ENCODE peak calls at places on chromosome 6, in four cellular contexts. M is suprapubic skin, U is heart left ventricle, Q is iPS DF 6.9. B is an unnamed sample.

GRCh38 chr6:49269190-49269589 is 193.9 kb downstream of the MMUT start:
- DNase-seq in M (no peak), U (no peak), Q (no peak), B (no peak)

GRCh38 chr6:99603421-99604160 is 3.0 kb upstream of the PRDM13 start:
- DNase-seq in M (no peak), U (no peak), Q (no peak), B (no peak)

GRCh38 chr6:119887671-119888070 is 538.1 kb upstream of the MAN1A1 start:
- DNase-seq in M (no peak), U (no peak), Q (no peak), B (no peak)

GRCh38 chr6:140436023-140436811 is 1061.8 kb upstream of the CITED2 start:
- DNase-seq in M (no peak), U (no peak), Q (no peak), B (peak; percentile 72)

GRCh38 chr6:150514806-150515362 is 84.8 kb upstream of the PLEKHG1 start:
- DNase-seq in M (no peak), U (no peak), Q (no peak), B (no peak)

GRCh38 chr6:106490974-106491373 is 130.5 kb downstream of the CRYBG1 start:
- DNase-seq in M (no peak), U (no peak), Q (no peak), B (no peak)

GRCh38 chr6:41939848-41940758 is 1.5 kb downstream of the CCND3 start:
- DNase-seq in M (no peak), U (no peak), Q (no peak), B (no peak)

GRCh38 chr6:150632785-150633465 is 33.2 kb downstream of the PLEKHG1 start:
- DNase-seq in M (no peak), U (no peak), Q (no peak), B (no peak)

GRCh38 chr6:137176729-137177128 is 3.3 kb upstream of the IL22RA2 start:
- DNase-seq in M (no peak), U (no peak), Q (no peak), B (no peak)

GRCh38 chr6:9039258-9039657 is 603.9 kb upstream of the SLC35B3 start:
- DNase-seq in M (no peak), U (peak; percentile 35), Q (no peak), B (no peak)

GRCh38 chr6:144647971-144648651 is 363.0 kb downstream of the UTRN start:
- DNase-seq in M (no peak), U (no peak), Q (no peak), B (no peak)

GRCh38 chr6:170221753-170222400 is 69.0 kb downstream of the DLL1 start:
- DNase-seq in M (peak; percentile 71), U (no peak), Q (no peak), B (no peak)

GRCh38 chr6:32151131-32151884 is 431 bp downstream of the PRRT1 start:
- DNase-seq in M (no peak), U (no peak), Q (no peak), B (no peak)

GRCh38 chr6:14711056-14711703 is 534.7 kb upstream of the JARID2 start:
- DNase-seq in M (no peak), U (no peak), Q (no peak), B (peak; percentile 32)

GRCh38 chr6:99501762-99502161 is 13.5 kb downstream of the USP45 start:
- DNase-seq in M (no peak), U (no peak), Q (no peak), B (no peak)

GRCh38 chr6:436308-437041 is 44.9 kb downstream of the IRF4 start:
- DNase-seq in M (no peak), U (peak; percentile 43), Q (no peak), B (no peak)

GRCh38 chr6:45301348-45302142 is 26.6 kb upstream of the RUNX2 start:
- DNase-seq in M (no peak), U (no peak), Q (no peak), B (no peak)

GRCh38 chr6:109769213-109769612 is 78.1 kb downstream of the FIG4 start:
- DNase-seq in M (no peak), U (no peak), Q (no peak), B (no peak)

GRCh38 chr6:27810768-27811298 is 101.4 kb downstream of the OR2B2 start:
- DNase-seq in M (no peak), U (no peak), Q (no peak), B (no peak)
- H3K4me1 ChIP-seq in M (peaks cover 39% of the 10 kb centered on the region), U (peaks cover 23% of the 10 kb centered on the region), Q (no peaks in the 10 kb centered on the region), B (no peaks in the 10 kb centered on the region)

DNA sequence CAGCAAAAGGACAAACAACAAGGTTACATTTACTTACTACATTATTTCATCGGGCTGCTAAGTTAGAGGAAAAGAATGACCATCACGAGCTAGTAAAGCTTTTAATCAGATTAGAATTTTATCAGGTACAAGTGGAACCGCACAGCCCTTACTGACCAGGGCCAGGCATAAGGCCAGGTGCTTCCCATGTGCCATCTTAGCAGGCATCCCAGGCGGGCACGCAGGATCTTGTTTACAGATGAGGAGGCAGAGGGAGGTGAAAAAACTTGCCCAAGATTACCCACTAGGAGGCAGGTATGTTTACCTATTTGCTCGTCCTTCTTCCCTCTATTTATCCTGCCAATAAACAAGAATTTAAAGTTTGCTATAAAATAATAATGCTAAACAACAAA is 10.7 kb downstream of the EZR start:
- DNase-seq in M (no peak), U (no peak), Q (no peak), B (no peak)
- H3K36me3 ChIP-seq in M (peaks cover 4% of the 10 kb centered on the region), U (no peaks in the 10 kb centered on the region), Q (peaks cover 12% of the 10 kb centered on the region), B (peaks cover 68% of the 10 kb centered on the region)

GRCh38 chr6:43927525-43928210 is 157.7 kb downstream of the VEGFA start:
- DNase-seq in M (no peak), U (no peak), Q (no peak), B (no peak)
- H3K4me1 ChIP-seq in M (peaks cover 17% of the 10 kb centered on the region), U (no peaks in the 10 kb centered on the region), Q (no peaks in the 10 kb centered on the region), B (peaks cover 3% of the 10 kb centered on the region)

GRCh38 chr6:56628105-56628504 is 14.6 kb downstream of the DST start:
- DNase-seq in M (no peak), U (no peak), Q (no peak), B (no peak)
- H3K36me3 ChIP-seq in M (peaks cover 69% of the 10 kb centered on the region), U (peaks cover 100% of the 10 kb centered on the region), Q (no peaks in the 10 kb centered on the region), B (peaks cover 64% of the 10 kb centered on the region)

GRCh38 chr6:125943528-125944433 is 12.8 kb upstream of the HINT3 start:
- DNase-seq in M (no peak), U (no peak), Q (no peak), B (no peak)

GRCh38 chr6:125944896-125945295 is 11.7 kb upstream of the HINT3 start:
- DNase-seq in M (no peak), U (no peak), Q (no peak), B (no peak)

GRCh38 chr6:125945378-125946141 is 11.0 kb upstream of the HINT3 start:
- DNase-seq in M (no peak), U (no peak), Q (no peak), B (no peak)

GRCh38 chr6:125942677-125943527 is 13.7 kb upstream of the HINT3 start:
- DNase-seq in M (no peak), U (no peak), Q (no peak), B (no peak)

DNA sequence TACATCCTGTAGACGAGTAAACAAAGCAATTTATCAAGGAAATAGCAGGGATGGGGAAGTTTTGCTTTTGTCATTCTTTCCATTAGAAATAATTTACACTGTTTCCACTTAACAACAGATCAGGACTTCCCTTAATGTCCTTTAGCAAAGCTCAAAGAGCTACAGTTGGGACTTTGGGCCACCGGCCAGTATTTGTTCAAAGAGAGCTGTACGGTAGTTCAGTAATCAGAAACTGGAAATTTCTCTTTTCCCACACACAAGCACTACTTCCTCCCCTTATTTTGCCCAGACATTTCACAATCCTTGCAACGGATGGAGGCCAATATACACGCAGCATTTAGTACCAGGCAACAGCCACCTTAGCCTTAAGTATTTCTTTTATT is 12.1 kb upstream of the HINT3 start:
- DNase-seq in M (no peak), U (peak; percentile 69), Q (no peak), B (no peak)
- H3K4me1 ChIP-seq in M (peaks cover 74% of the 10 kb centered on the region), U (no peaks in the 10 kb centered on the region), Q (no peaks in the 10 kb centered on the region), B (no peaks in the 10 kb centered on the region)

DNA sequence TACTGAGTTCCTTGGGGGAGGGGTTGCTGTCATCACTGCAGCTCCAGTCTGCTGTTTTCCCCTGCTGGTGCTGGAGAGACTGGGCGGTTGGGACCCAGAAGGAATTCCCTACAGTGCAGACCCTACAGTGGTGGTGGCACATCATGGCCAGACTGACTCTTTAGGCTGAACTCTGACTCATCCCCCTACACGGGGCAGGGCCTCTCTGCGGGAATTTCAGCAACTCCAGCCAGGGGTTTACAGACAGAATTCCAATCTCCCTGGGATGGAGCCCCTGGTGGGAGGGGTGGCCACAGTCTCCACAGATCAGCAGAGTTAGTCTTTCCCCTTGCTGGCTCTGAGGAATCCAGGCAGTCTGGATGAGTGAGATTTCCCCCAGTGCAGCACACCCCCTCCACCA is 46.9 kb upstream of the MAPK13 start:
- DNase-seq in M (no peak), U (no peak), Q (no peak), B (no peak)
- H3K36me3 ChIP-seq in M (peaks cover 62% of the 10 kb centered on the region), U (peaks cover 69% of the 10 kb centered on the region), Q (peaks cover 8% of the 10 kb centered on the region), B (peaks cover 50% of the 10 kb centered on the region)

DNA sequence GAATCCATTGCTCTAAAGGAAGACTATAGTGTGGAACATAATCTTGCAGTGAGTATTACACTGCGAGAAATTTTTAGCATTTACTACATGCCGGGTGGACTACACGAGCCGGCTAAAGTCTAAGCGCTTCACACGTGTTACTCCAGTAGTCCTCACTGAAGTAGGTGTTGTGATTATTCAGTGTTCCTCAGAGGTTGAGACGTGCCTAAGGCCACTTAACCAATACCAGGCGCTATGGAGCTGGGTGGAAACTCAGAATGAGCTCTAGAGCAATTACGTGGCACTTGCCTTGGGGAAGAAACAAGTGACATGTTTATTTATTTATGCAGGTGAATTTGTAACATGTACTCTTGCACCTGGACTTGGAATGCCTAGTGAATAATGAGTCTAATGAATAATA is 46.4 kb downstream of the SASH1 start:
- DNase-seq in M (no peak), U (no peak), Q (no peak), B (no peak)
- H3K4me1 ChIP-seq in M (peaks cover 20% of the 10 kb centered on the region), U (peaks cover 3% of the 10 kb centered on the region), Q (no peaks in the 10 kb centered on the region), B (no peaks in the 10 kb centered on the region)

DNA sequence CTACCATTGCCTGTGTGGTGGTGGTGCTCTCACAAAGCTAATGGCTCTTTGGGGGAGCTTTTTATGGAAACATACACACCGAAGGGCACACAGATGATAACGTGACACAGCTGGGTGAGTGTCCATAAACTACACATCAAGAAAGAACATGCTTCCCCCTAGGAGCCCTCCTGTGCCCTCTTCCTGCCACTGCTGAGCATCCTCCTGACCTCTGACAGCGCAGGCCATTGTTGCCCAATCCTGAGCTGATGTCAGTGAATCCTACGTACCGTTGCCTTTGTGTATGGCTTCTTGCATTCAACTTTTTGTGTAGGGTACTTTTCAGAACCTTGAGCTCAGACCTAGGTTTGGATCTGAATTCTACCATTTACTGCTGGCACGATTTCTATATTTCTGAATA is 65.8 kb upstream of the SLC22A1 start:
- DNase-seq in M (no peak), U (no peak), Q (no peak), B (no peak)
- H3K36me3 ChIP-seq in M (peaks cover 100% of the 10 kb centered on the region), U (peaks cover 100% of the 10 kb centered on the region), Q (peaks cover 41% of the 10 kb centered on the region), B (peaks cover 86% of the 10 kb centered on the region)

GRCh38 chr6:12359051-12359450 is 68.9 kb downstream of the EDN1 start:
- DNase-seq in M (no peak), U (no peak), Q (no peak), B (no peak)
- H3K4me1 ChIP-seq in M (peaks cover 35% of the 10 kb centered on the region), U (no peaks in the 10 kb centered on the region), Q (no peaks in the 10 kb centered on the region), B (peaks cover 6% of the 10 kb centered on the region)

DNA sequence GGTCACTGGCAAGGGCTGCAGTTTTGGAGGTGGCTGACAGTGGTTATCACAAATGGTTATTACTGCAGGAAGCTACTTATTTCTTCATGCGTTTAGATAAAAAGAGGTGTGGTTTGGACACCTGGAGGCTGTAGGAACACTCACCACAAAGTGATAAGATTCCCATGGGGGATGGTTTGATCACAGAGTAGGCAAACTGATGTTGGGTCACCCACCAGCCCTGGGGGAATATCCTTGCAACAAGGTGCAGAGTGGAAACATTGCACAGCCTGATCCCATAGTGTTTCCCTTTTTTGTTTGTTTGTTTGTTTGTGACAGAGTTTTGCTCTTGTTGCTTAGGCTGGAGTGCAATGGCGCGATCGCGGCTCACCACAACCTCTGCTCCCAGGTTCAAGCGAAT is 33.9 kb upstream of the RNGTT start:
- DNase-seq in M (no peak), U (no peak), Q (no peak), B (no peak)
- H3K36me3 ChIP-seq in M (no peaks in the 10 kb centered on the region), U (no peaks in the 10 kb centered on the region), Q (no peaks in the 10 kb centered on the region), B (no peaks in the 10 kb centered on the region)